ENCODE peak calls at places on chromosome 12, in six cellular contexts. One of them, this sample, is unnamed.

GRCh38 chr12:71662861-71663560 is 637 bp downstream of the ZFC3H1 start:
- DNase-seq in sigmoid colon: peak; percentile 81
- DNase-seq in CD8-positive, alpha-beta T cell: peak; percentile 81
- DNase-seq in stomach: peak; percentile 62
- DNase-seq in left ventricle myocardium inferior: peak; percentile 49
- DNase-seq in fibroblast of lung: peak; percentile 67
- DNase-seq in this sample: no peak

GRCh38 chr12:63164911-63165310 is 13.9 kb upstream of the AVPR1A start:
- DNase-seq in sigmoid colon: no peak
- DNase-seq in CD8-positive, alpha-beta T cell: no peak
- DNase-seq in stomach: no peak
- DNase-seq in left ventricle myocardium inferior: no peak
- DNase-seq in fibroblast of lung: no peak
- DNase-seq in this sample: no peak

GRCh38 chr12:49052451-49053208 is 8.0 kb downstream of the KMT2D start:
- DNase-seq in sigmoid colon: no peak
- DNase-seq in CD8-positive, alpha-beta T cell: no peak
- DNase-seq in stomach: no peak
- DNase-seq in left ventricle myocardium inferior: no peak
- DNase-seq in fibroblast of lung: no peak
- DNase-seq in this sample: no peak

GRCh38 chr12:30847259-30847658 is 79.3 kb upstream of the TSPAN11 start:
- DNase-seq in sigmoid colon: no peak
- DNase-seq in CD8-positive, alpha-beta T cell: no peak
- DNase-seq in stomach: no peak
- DNase-seq in left ventricle myocardium inferior: no peak
- DNase-seq in fibroblast of lung: peak; percentile 81
- DNase-seq in this sample: peak; percentile 70

GRCh38 chr12:115693970-115694369 is 583.5 kb downstream of the MED13L start:
- DNase-seq in sigmoid colon: no peak
- DNase-seq in CD8-positive, alpha-beta T cell: no peak
- DNase-seq in stomach: no peak
- DNase-seq in left ventricle myocardium inferior: no peak
- DNase-seq in fibroblast of lung: no peak
- DNase-seq in this sample: no peak

GRCh38 chr12:50505386-50505827 is 622 bp downstream of the DIP2B start:
- DNase-seq in sigmoid colon: peak; percentile 71
- DNase-seq in CD8-positive, alpha-beta T cell: peak; percentile 37
- DNase-seq in stomach: no peak
- DNase-seq in left ventricle myocardium inferior: peak; percentile 21
- DNase-seq in fibroblast of lung: peak; percentile 19
- DNase-seq in this sample: no peak

GRCh38 chr12:130577348-130577747 is 138.8 kb downstream of the RIMBP2 start:
- DNase-seq in sigmoid colon: no peak
- DNase-seq in CD8-positive, alpha-beta T cell: no peak
- DNase-seq in stomach: no peak
- DNase-seq in left ventricle myocardium inferior: no peak
- DNase-seq in fibroblast of lung: no peak
- DNase-seq in this sample: no peak

GRCh38 chr12:87509233-87509820 is 519.9 kb downstream of the C12orf50 start:
- DNase-seq in sigmoid colon: no peak
- DNase-seq in CD8-positive, alpha-beta T cell: no peak
- DNase-seq in stomach: no peak
- DNase-seq in left ventricle myocardium inferior: no peak
- DNase-seq in fibroblast of lung: peak; percentile 81
- DNase-seq in this sample: peak; percentile 23

GRCh38 chr12:121983546-121984205 is 38.0 kb upstream of the BCL7A start:
- DNase-seq in sigmoid colon: no peak
- DNase-seq in CD8-positive, alpha-beta T cell: no peak
- DNase-seq in stomach: no peak
- DNase-seq in left ventricle myocardium inferior: no peak
- DNase-seq in fibroblast of lung: peak; percentile 8
- DNase-seq in this sample: no peak

GRCh38 chr12:30515351-30515750 is 180.3 kb downstream of the IPO8 start:
- DNase-seq in sigmoid colon: no peak
- DNase-seq in CD8-positive, alpha-beta T cell: no peak
- DNase-seq in stomach: no peak
- DNase-seq in left ventricle myocardium inferior: no peak
- DNase-seq in fibroblast of lung: peak; percentile 61
- DNase-seq in this sample: no peak

GRCh38 chr12:114945351-114945750 is 261.4 kb upstream of the TBX3 start:
- DNase-seq in sigmoid colon: no peak
- DNase-seq in CD8-positive, alpha-beta T cell: no peak
- DNase-seq in stomach: no peak
- DNase-seq in left ventricle myocardium inferior: no peak
- DNase-seq in fibroblast of lung: peak; percentile 52
- DNase-seq in this sample: no peak

GRCh38 chr12:47222960-47223847 is 143.4 kb upstream of the AMIGO2 start:
- DNase-seq in sigmoid colon: no peak
- DNase-seq in CD8-positive, alpha-beta T cell: no peak
- DNase-seq in stomach: no peak
- DNase-seq in left ventricle myocardium inferior: no peak
- DNase-seq in fibroblast of lung: no peak
- DNase-seq in this sample: no peak

DNA sequence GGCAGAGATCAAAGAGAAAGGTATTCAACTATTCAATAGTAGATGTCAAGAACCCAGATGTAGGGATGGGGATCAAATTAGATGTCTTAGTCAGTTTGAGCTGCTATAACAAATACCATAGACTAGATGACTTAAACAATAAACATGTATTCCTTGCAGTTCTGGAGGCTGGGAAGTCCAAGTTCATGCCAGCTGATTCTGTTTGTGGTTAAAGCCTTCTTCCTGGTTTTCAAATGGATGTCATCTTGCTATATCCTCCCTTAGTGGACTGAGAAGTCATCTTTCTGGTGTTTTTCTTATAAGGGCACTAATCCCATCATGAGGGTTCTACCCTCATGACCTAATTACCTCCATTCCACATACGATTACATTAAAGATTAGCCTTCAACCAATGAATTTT is 19.5 kb upstream of the MGST1 start:
- DNase-seq in sigmoid colon: no peak
- DNase-seq in CD8-positive, alpha-beta T cell: no peak
- DNase-seq in stomach: no peak
- DNase-seq in left ventricle myocardium inferior: no peak
- DNase-seq in fibroblast of lung: no peak
- DNase-seq in this sample: no peak
- H3K27ac ChIP-seq in sigmoid colon: no peak overlapping the region
- H3K27ac ChIP-seq in CD8-positive, alpha-beta T cell: no peak overlapping the region
- H3K27ac ChIP-seq in stomach: no peak overlapping the region
- H3K27ac ChIP-seq in left ventricle myocardium inferior: no peak overlapping the region
- H3K27ac ChIP-seq in fibroblast of lung: no peak overlapping the region
- H3K27ac ChIP-seq in this sample: no peak overlapping the region

GRCh38 chr12:133080619-133081407 is at the start of gene ZNF140:
- DNase-seq in sigmoid colon: peak; percentile 98
- DNase-seq in CD8-positive, alpha-beta T cell: peak; percentile 92
- DNase-seq in stomach: peak; percentile 95
- DNase-seq in left ventricle myocardium inferior: peak; percentile 96
- DNase-seq in fibroblast of lung: peak; percentile 99
- DNase-seq in this sample: peak; percentile 77

GRCh38 chr12:133083345-133083744 is 2.6 kb downstream of the ZNF140 start:
- DNase-seq in sigmoid colon: no peak
- DNase-seq in CD8-positive, alpha-beta T cell: no peak
- DNase-seq in stomach: no peak
- DNase-seq in left ventricle myocardium inferior: no peak
- DNase-seq in fibroblast of lung: no peak
- DNase-seq in this sample: no peak

GRCh38 chr12:133080051-133080618 is 588 bp upstream of the ZNF140 start:
- DNase-seq in sigmoid colon: peak; percentile 99
- DNase-seq in CD8-positive, alpha-beta T cell: peak; percentile 94
- DNase-seq in stomach: peak; percentile 97
- DNase-seq in left ventricle myocardium inferior: peak; percentile 98
- DNase-seq in fibroblast of lung: peak; percentile 100
- DNase-seq in this sample: peak; percentile 93

GRCh38 chr12:133081408-133081806 is 684 bp downstream of the ZNF140 start:
- DNase-seq in sigmoid colon: no peak
- DNase-seq in CD8-positive, alpha-beta T cell: no peak
- DNase-seq in stomach: no peak
- DNase-seq in left ventricle myocardium inferior: no peak
- DNase-seq in fibroblast of lung: no peak
- DNase-seq in this sample: no peak
- H3K9me3 ChIP-seq in sigmoid colon: peaks cover 50% of the 10 kb centered on the region
- H3K9me3 ChIP-seq in CD8-positive, alpha-beta T cell: peaks cover 50% of the 10 kb centered on the region
- H3K9me3 ChIP-seq in stomach: peaks cover 39% of the 10 kb centered on the region
- H3K9me3 ChIP-seq in left ventricle myocardium inferior: peaks cover 83% of the 10 kb centered on the region
- H3K9me3 ChIP-seq in fibroblast of lung: peaks cover 1% of the 10 kb centered on the region
- H3K9me3 ChIP-seq in this sample: peaks cover 12% of the 10 kb centered on the region

GRCh38 chr12:212799-213526 is 994 bp downstream of the SLC6A12 start:
- DNase-seq in sigmoid colon: no peak
- DNase-seq in CD8-positive, alpha-beta T cell: no peak
- DNase-seq in stomach: peak; percentile 46
- DNase-seq in left ventricle myocardium inferior: peak; percentile 55
- DNase-seq in fibroblast of lung: peak; percentile 28
- DNase-seq in this sample: no peak

GRCh38 chr12:211142-211465 is 2.9 kb downstream of the SLC6A12 start:
- DNase-seq in sigmoid colon: no peak
- DNase-seq in CD8-positive, alpha-beta T cell: no peak
- DNase-seq in stomach: no peak
- DNase-seq in left ventricle myocardium inferior: no peak
- DNase-seq in fibroblast of lung: no peak
- DNase-seq in this sample: no peak

GRCh38 chr12:211639-212382 is 2.1 kb downstream of the SLC6A12 start:
- DNase-seq in sigmoid colon: no peak
- DNase-seq in CD8-positive, alpha-beta T cell: no peak
- DNase-seq in stomach: no peak
- DNase-seq in left ventricle myocardium inferior: no peak
- DNase-seq in fibroblast of lung: no peak
- DNase-seq in this sample: no peak

GRCh38 chr12:213527-213932 is 427 bp downstream of the SLC6A12 start:
- DNase-seq in sigmoid colon: no peak
- DNase-seq in CD8-positive, alpha-beta T cell: no peak
- DNase-seq in stomach: no peak
- DNase-seq in left ventricle myocardium inferior: no peak
- DNase-seq in fibroblast of lung: no peak
- DNase-seq in this sample: no peak

GRCh38 chr12:212383-212798 is 1.6 kb downstream of the SLC6A12 start:
- DNase-seq in sigmoid colon: no peak
- DNase-seq in CD8-positive, alpha-beta T cell: no peak
- DNase-seq in stomach: no peak
- DNase-seq in left ventricle myocardium inferior: no peak
- DNase-seq in fibroblast of lung: no peak
- DNase-seq in this sample: no peak
- H3K27me3 ChIP-seq in sigmoid colon: peaks cover 36% of the 10 kb centered on the region
- H3K27me3 ChIP-seq in CD8-positive, alpha-beta T cell: no peaks in the 10 kb centered on the region
- H3K27me3 ChIP-seq in stomach: peaks cover 76% of the 10 kb centered on the region
- H3K27me3 ChIP-seq in left ventricle myocardium inferior: peaks cover 37% of the 10 kb centered on the region
- H3K27me3 ChIP-seq in fibroblast of lung: peaks cover 17% of the 10 kb centered on the region
- H3K27me3 ChIP-seq in this sample: peaks cover 33% of the 10 kb centered on the region

GRCh38 chr12:125033296-125033695 is 31.9 kb upstream of the AACS start:
- DNase-seq in sigmoid colon: no peak
- DNase-seq in CD8-positive, alpha-beta T cell: no peak
- DNase-seq in stomach: no peak
- DNase-seq in left ventricle myocardium inferior: no peak
- DNase-seq in fibroblast of lung: no peak
- DNase-seq in this sample: no peak
- H3K27ac ChIP-seq in sigmoid colon: no peak overlapping the region
- H3K27ac ChIP-seq in CD8-positive, alpha-beta T cell: no peak overlapping the region
- H3K27ac ChIP-seq in stomach: no peak overlapping the region
- H3K27ac ChIP-seq in left ventricle myocardium inferior: no peak overlapping the region
- H3K27ac ChIP-seq in fibroblast of lung: no peak overlapping the region
- H3K27ac ChIP-seq in this sample: no peak overlapping the region

DNA sequence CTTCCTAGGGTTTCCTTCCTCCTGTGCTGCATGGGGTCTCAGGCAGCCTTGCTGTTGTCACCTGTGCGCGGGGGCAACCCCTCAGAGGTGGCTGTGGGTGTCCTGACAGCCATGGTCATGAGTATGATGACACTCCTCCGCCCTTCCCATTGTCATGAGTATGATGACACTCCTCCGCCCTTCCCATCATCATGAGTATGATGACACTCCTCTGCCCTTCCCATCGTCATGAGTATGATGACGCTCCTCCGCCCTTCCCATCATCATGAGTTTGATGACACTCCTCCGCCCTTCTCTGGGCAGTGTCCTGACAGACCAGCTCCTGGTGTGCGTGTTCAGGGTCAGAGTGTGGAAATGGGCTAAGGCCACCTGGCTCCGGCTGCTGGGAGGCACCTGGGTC is 39.9 kb downstream of the FBRSL1 start:
- DNase-seq in sigmoid colon: no peak
- DNase-seq in CD8-positive, alpha-beta T cell: no peak
- DNase-seq in stomach: no peak
- DNase-seq in left ventricle myocardium inferior: no peak
- DNase-seq in fibroblast of lung: no peak
- DNase-seq in this sample: no peak
- H3K9me3 ChIP-seq in sigmoid colon: no peaks in the 10 kb centered on the region
- H3K9me3 ChIP-seq in CD8-positive, alpha-beta T cell: no peaks in the 10 kb centered on the region
- H3K9me3 ChIP-seq in stomach: no peaks in the 10 kb centered on the region
- H3K9me3 ChIP-seq in left ventricle myocardium inferior: no peaks in the 10 kb centered on the region
- H3K9me3 ChIP-seq in fibroblast of lung: no peaks in the 10 kb centered on the region
- H3K9me3 ChIP-seq in this sample: peaks cover 13% of the 10 kb centered on the region

This sample was measured in keratinocyte.